ENCODE peak calls at places on chromosomes 12 and 14, in five cellular contexts. One of them, this sample, is unnamed.

GRCh38 chr12:108647936-108648287 is 14.2 kb upstream of the SELPLG start:
- DNase-seq in dorsolateral prefrontal cortex: no peak
- DNase-seq in tibial artery: no peak
- DNase-seq in neural crest cell: no peak
- DNase-seq in foreskin fibroblast: no peak
- DNase-seq in this sample: no peak

GRCh38 chr14:76136476-76137160 is 15.1 kb upstream of the GPATCH2L start:
- DNase-seq in dorsolateral prefrontal cortex: no peak
- DNase-seq in tibial artery: no peak
- DNase-seq in neural crest cell: no peak
- DNase-seq in foreskin fibroblast: no peak
- DNase-seq in this sample: no peak

GRCh38 chr12:16352481-16352880 is 5.0 kb downstream of the MGST1 start:
- DNase-seq in dorsolateral prefrontal cortex: no peak
- DNase-seq in tibial artery: no peak
- DNase-seq in neural crest cell: no peak
- DNase-seq in foreskin fibroblast: no peak
- DNase-seq in this sample: no peak

GRCh38 chr14:104149617-104150141 is 11.3 kb downstream of the KIF26A start:
- DNase-seq in dorsolateral prefrontal cortex: no peak
- DNase-seq in tibial artery: no peak
- DNase-seq in neural crest cell: no peak
- DNase-seq in foreskin fibroblast: no peak
- DNase-seq in this sample: no peak

GRCh38 chr12:51721281-51721940 is 127.1 kb downstream of the FIGNL2 start:
- DNase-seq in dorsolateral prefrontal cortex: peak; percentile 51
- DNase-seq in tibial artery: no peak
- DNase-seq in neural crest cell: no peak
- DNase-seq in foreskin fibroblast: peak; percentile 26
- DNase-seq in this sample: no peak

GRCh38 chr12:52146822-52147366 is 44.9 kb downstream of the KRT80 start:
- DNase-seq in dorsolateral prefrontal cortex: no peak
- DNase-seq in tibial artery: no peak
- DNase-seq in neural crest cell: no peak
- DNase-seq in foreskin fibroblast: no peak
- DNase-seq in this sample: no peak

GRCh38 chr14:37384870-37385596 is 187.3 kb downstream of the MIPOL1 start:
- DNase-seq in dorsolateral prefrontal cortex: no peak
- DNase-seq in tibial artery: no peak
- DNase-seq in neural crest cell: no peak
- DNase-seq in foreskin fibroblast: no peak
- DNase-seq in this sample: peak; percentile 14

GRCh38 chr12:68483592-68484373 is 126.9 kb upstream of the RAP1B start:
- DNase-seq in dorsolateral prefrontal cortex: no peak
- DNase-seq in tibial artery: no peak
- DNase-seq in neural crest cell: no peak
- DNase-seq in foreskin fibroblast: peak; percentile 61
- DNase-seq in this sample: no peak

GRCh38 chr14:98564006-98564405 is 708.0 kb downstream of the BCL11B start:
- DNase-seq in dorsolateral prefrontal cortex: no peak
- DNase-seq in tibial artery: no peak
- DNase-seq in neural crest cell: no peak
- DNase-seq in foreskin fibroblast: no peak
- DNase-seq in this sample: no peak

GRCh38 chr12:89038831-89039509 is 313.3 kb downstream of the DUSP6 start:
- DNase-seq in dorsolateral prefrontal cortex: no peak
- DNase-seq in tibial artery: no peak
- DNase-seq in neural crest cell: no peak
- DNase-seq in foreskin fibroblast: no peak
- DNase-seq in this sample: no peak

GRCh38 chr12:7512528-7512927 is 9.0 kb upstream of the CD163 start:
- DNase-seq in dorsolateral prefrontal cortex: no peak
- DNase-seq in tibial artery: peak; percentile 65
- DNase-seq in neural crest cell: no peak
- DNase-seq in foreskin fibroblast: peak; percentile 96
- DNase-seq in this sample: peak; percentile 40

GRCh38 chr12:109267361-109267760 is 41.7 kb downstream of the FOXN4 start:
- DNase-seq in dorsolateral prefrontal cortex: no peak
- DNase-seq in tibial artery: no peak
- DNase-seq in neural crest cell: no peak
- DNase-seq in foreskin fibroblast: no peak
- DNase-seq in this sample: no peak

GRCh38 chr14:34087556-34087955 is 136.7 kb upstream of the EGLN3 start:
- DNase-seq in dorsolateral prefrontal cortex: no peak
- DNase-seq in tibial artery: no peak
- DNase-seq in neural crest cell: no peak
- DNase-seq in foreskin fibroblast: no peak
- DNase-seq in this sample: no peak

GRCh38 chr12:131637986-131638385 is 72.9 kb upstream of the SFSWAP start:
- DNase-seq in dorsolateral prefrontal cortex: no peak
- DNase-seq in tibial artery: peak; percentile 24
- DNase-seq in neural crest cell: no peak
- DNase-seq in foreskin fibroblast: no peak
- DNase-seq in this sample: no peak

GRCh38 chr14:42736408-42736807 is 1129.7 kb downstream of the LRFN5 start:
- DNase-seq in dorsolateral prefrontal cortex: no peak
- DNase-seq in tibial artery: no peak
- DNase-seq in neural crest cell: no peak
- DNase-seq in foreskin fibroblast: no peak
- DNase-seq in this sample: no peak

GRCh38 chr12:2190085-2190484 is 137.3 kb downstream of the CACNA1C start:
- DNase-seq in dorsolateral prefrontal cortex: no peak
- DNase-seq in tibial artery: no peak
- DNase-seq in neural crest cell: no peak
- DNase-seq in foreskin fibroblast: no peak
- DNase-seq in this sample: no peak

GRCh38 chr12:79438480-79439178 is 252.1 kb downstream of the PAWR start:
- DNase-seq in dorsolateral prefrontal cortex: no peak
- DNase-seq in tibial artery: no peak
- DNase-seq in neural crest cell: no peak
- DNase-seq in foreskin fibroblast: no peak
- DNase-seq in this sample: no peak

GRCh38 chr12:6430124-6430989 is 14.4 kb upstream of the CD27 start:
- DNase-seq in dorsolateral prefrontal cortex: peak; percentile 57
- DNase-seq in tibial artery: peak; percentile 92
- DNase-seq in neural crest cell: no peak
- DNase-seq in foreskin fibroblast: peak; percentile 96
- DNase-seq in this sample: peak; percentile 64
- TF ChIP-seq CTCF in dorsolateral prefrontal cortex: no peak
- TF ChIP-seq CTCF in tibial artery: peak; percentile 18
- TF ChIP-seq CTCF in neural crest cell: no peak
- TF ChIP-seq CTCF in foreskin fibroblast: no peak
- TF ChIP-seq CTCF in this sample: no peak

GRCh38 chr12:81992461-81992860 is 233.3 kb upstream of the PPFIA2 start:
- DNase-seq in dorsolateral prefrontal cortex: no peak
- DNase-seq in tibial artery: no peak
- DNase-seq in neural crest cell: no peak
- DNase-seq in foreskin fibroblast: no peak
- DNase-seq in this sample: peak; percentile 59
- TF ChIP-seq CTCF in dorsolateral prefrontal cortex: no peak
- TF ChIP-seq CTCF in tibial artery: peak; percentile 69
- TF ChIP-seq CTCF in neural crest cell: peak; percentile 41
- TF ChIP-seq CTCF in foreskin fibroblast: no peak
- TF ChIP-seq CTCF in this sample: no peak

GRCh38 chr12:53757095-53757770 is 5.5 kb upstream of the CISTR start:
- DNase-seq in dorsolateral prefrontal cortex: peak; percentile 72
- DNase-seq in tibial artery: peak; percentile 84
- DNase-seq in neural crest cell: peak; percentile 97
- DNase-seq in foreskin fibroblast: peak; percentile 30
- DNase-seq in this sample: peak; percentile 93
- TF ChIP-seq CTCF in dorsolateral prefrontal cortex: peak; percentile 85
- TF ChIP-seq CTCF in tibial artery: peak; percentile 79
- TF ChIP-seq CTCF in neural crest cell: peak; percentile 83
- TF ChIP-seq CTCF in foreskin fibroblast: peak; percentile 92
- TF ChIP-seq CTCF in this sample: peak; percentile 94

GRCh38 chr12:4282892-4283511 is 9.4 kb downstream of the CCND2 start:
- DNase-seq in dorsolateral prefrontal cortex: no peak
- DNase-seq in tibial artery: no peak
- DNase-seq in neural crest cell: no peak
- DNase-seq in foreskin fibroblast: no peak
- DNase-seq in this sample: no peak
- TF ChIP-seq CTCF in dorsolateral prefrontal cortex: no peak
- TF ChIP-seq CTCF in tibial artery: no peak
- TF ChIP-seq CTCF in neural crest cell: no peak
- TF ChIP-seq CTCF in foreskin fibroblast: no peak
- TF ChIP-seq CTCF in this sample: no peak

GRCh38 chr12:60684988-60685655 is 1089.3 kb downstream of the SLC16A7 start:
- DNase-seq in dorsolateral prefrontal cortex: no peak
- DNase-seq in tibial artery: no peak
- DNase-seq in neural crest cell: no peak
- DNase-seq in foreskin fibroblast: no peak
- DNase-seq in this sample: no peak
- TF ChIP-seq CTCF in dorsolateral prefrontal cortex: no peak
- TF ChIP-seq CTCF in tibial artery: no peak
- TF ChIP-seq CTCF in neural crest cell: no peak
- TF ChIP-seq CTCF in foreskin fibroblast: peak; percentile 51
- TF ChIP-seq CTCF in this sample: no peak

DNA sequence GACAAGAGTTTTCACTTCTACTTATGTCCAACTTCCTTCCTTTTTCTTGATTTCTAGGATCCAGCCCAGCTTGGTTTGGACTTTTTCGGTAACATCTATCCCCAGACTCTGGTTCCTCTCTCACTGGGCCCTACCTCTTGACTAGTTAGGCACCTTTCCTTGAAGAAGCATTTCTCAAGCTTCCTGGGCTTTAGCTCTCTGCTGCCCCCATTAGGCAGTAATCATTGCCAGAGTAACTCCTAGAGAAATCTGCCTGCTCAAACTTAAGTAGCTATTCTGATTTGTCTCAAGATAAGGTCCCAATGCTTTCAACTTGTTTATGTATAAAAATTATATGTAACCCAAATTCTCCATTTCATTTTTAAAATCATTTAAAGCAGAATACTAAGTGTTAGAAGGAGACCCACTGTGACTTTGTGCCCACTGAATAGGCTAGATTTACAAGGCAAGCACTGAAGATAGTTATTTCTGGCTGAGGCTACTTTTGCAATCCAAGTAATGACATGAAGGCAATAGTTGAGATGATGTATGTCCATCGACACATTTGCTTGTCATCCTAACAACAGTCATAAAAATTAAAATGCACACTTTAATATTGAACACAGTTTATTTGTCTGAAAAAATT is 275.0 kb upstream of the G2E3 start:
- DNase-seq in dorsolateral prefrontal cortex: no peak
- DNase-seq in tibial artery: no peak
- DNase-seq in neural crest cell: peak; percentile 50
- DNase-seq in foreskin fibroblast: peak; percentile 41
- DNase-seq in this sample: peak; percentile 68
- TF ChIP-seq CTCF in dorsolateral prefrontal cortex: peak; percentile 40
- TF ChIP-seq CTCF in tibial artery: no peak
- TF ChIP-seq CTCF in neural crest cell: peak; percentile 70
- TF ChIP-seq CTCF in foreskin fibroblast: peak; percentile 89
- TF ChIP-seq CTCF in this sample: peak; percentile 61

GRCh38 chr12:53220857-53221202 is 11.2 kb downstream of the RARG start:
- DNase-seq in dorsolateral prefrontal cortex: peak; percentile 63
- DNase-seq in tibial artery: peak; percentile 96
- DNase-seq in neural crest cell: peak; percentile 78
- DNase-seq in foreskin fibroblast: peak; percentile 97
- DNase-seq in this sample: peak; percentile 92

GRCh38 chr12:53218551-53219114 is 11.6 kb upstream of the ITGB7 start:
- DNase-seq in dorsolateral prefrontal cortex: no peak
- DNase-seq in tibial artery: peak; percentile 77
- DNase-seq in neural crest cell: no peak
- DNase-seq in foreskin fibroblast: no peak
- DNase-seq in this sample: no peak

GRCh38 chr12:53221203-53222076 is 10.6 kb downstream of the RARG start:
- DNase-seq in dorsolateral prefrontal cortex: no peak
- DNase-seq in tibial artery: peak; percentile 89
- DNase-seq in neural crest cell: peak; percentile 53
- DNase-seq in foreskin fibroblast: peak; percentile 59
- DNase-seq in this sample: peak; percentile 74

GRCh38 chr12:53219116-53219955 is 12.3 kb upstream of the ITGB7 start:
- DNase-seq in dorsolateral prefrontal cortex: no peak
- DNase-seq in tibial artery: peak; percentile 77
- DNase-seq in neural crest cell: no peak
- DNase-seq in foreskin fibroblast: no peak
- DNase-seq in this sample: no peak

DNA sequence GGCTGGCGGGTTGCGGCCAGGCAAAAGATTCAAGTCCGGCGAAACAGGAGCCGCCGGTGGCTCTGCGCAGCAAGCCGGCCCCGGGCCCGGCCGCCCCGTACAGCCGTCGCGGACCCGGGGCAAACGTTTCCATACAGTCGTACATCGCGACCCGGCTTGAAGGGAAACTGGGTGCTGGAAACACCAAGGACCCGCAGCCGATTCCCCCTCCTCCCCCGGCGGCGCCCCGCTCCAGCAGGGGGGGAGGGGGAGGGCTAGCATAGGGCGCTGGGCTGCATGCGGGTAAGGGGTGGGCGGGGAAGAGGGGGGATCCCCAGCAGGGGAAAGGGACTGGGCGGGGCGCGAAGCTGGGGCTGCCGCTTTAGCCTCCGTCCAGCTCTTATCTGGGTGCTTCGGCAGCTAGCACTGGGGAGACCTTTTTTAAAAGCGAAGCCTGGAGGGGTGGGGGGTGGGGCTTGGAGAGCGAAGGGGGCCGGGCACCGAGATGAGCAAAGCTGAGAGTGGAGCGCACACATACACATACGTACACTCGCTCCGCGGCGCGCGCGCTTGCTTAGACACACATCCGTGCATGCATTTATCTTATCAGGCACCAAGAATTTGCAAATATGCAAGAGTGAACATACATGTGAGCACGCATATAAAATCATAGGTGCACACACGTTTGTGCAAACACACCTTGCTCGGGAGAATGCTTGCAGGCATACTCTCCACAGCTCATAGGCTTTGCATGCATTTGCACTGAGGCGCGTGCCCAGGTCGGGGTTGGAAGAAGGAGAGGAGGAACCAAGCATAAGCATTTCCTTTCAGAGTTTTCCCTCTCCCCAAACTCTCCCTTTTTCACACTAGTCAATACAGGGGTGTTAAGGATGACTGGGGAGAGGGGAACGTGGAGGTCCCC is 11.8 kb downstream of the RARG start:
- DNase-seq in dorsolateral prefrontal cortex: peak; percentile 69
- DNase-seq in tibial artery: no peak
- DNase-seq in neural crest cell: no peak
- DNase-seq in foreskin fibroblast: peak; percentile 87
- DNase-seq in this sample: no peak
- TF ChIP-seq CTCF in dorsolateral prefrontal cortex: no peak
- TF ChIP-seq CTCF in tibial artery: no peak
- TF ChIP-seq CTCF in neural crest cell: no peak
- TF ChIP-seq CTCF in foreskin fibroblast: no peak
- TF ChIP-seq CTCF in this sample: no peak

This sample was measured in Calu3.